ENCODE peak calls at places on chromosomes 16 and 17, in eight cellular contexts. J is NCI-H2029 treated with DMSO at 0.1 percent for 48 hours; Q is posterior vena cava; Y is naive thymus-derived CD8-positive, alpha-beta T cell; D is B cell; L is IMR-90; G is PC-9; O is CD8-positive, alpha-beta memory T cell. U is an unnamed sample.

GRCh38 chr16:17556276-17557052 is 85.7 kb upstream of the XYLT1 start:
- DNase-seq in D (no peak), Y (no peak), Q (no peak), J (peak), L (peak), G (peak), O (no peak), U (no peak)

GRCh38 chr17:40559016-40559853 is 6.0 kb downstream of the CCR7 start:
- DNase-seq in J (no peak), L (no peak), Q (peak), O (no peak), D (no peak), Y (no peak), G (no peak), U (no peak)

GRCh38 chr17:8041249-8041928 is 2.5 kb downstream of the ALOX15B start:
- DNase-seq in Y (peak), L (peak), Q (no peak), J (no peak), G (peak), D (no peak), O (no peak), U (no peak)

GRCh38 chr16:64478258-64478906 is 643.5 kb downstream of the CDH11 start:
- DNase-seq in Y (no peak), J (no peak), Q (no peak), L (peak), G (no peak), O (no peak), D (no peak), U (no peak)

GRCh38 chr17:51636291-51636690 is 375.9 kb downstream of the UTP18 start:
- DNase-seq in G (no peak), J (no peak), Y (no peak), O (no peak), Q (no peak), D (no peak), L (no peak), U (no peak)

GRCh38 chr17:7632492-7632894 is 2.6 kb downstream of the SHBG start:
- DNase-seq in J (no peak), Q (no peak), Y (peak), D (no peak), G (no peak), O (no peak), L (peak), U (no peak)

GRCh38 chr16:75929056-75929455 is 202.8 kb upstream of the CPHXL start:
- DNase-seq in L (peak), J (no peak), G (no peak), Q (no peak), O (no peak), Y (no peak), D (no peak), U (no peak)

GRCh38 chr16:14302399-14303181 is 231.5 kb downstream of the MRTFB start:
- DNase-seq in J (no peak), G (no peak), O (no peak), L (no peak), Y (peak), Q (no peak), D (no peak), U (no peak)

GRCh38 chr17:49490271-49490670 is 4.8 kb upstream of the NGFR start:
- DNase-seq in J (no peak), D (no peak), O (no peak), G (no peak), L (no peak), Y (no peak), Q (no peak), U (no peak)

GRCh38 chr16:82630219-82630618 is 3.5 kb downstream of the CDH13 start:
- DNase-seq in G (no peak), D (no peak), L (peak), J (no peak), Y (no peak), O (no peak), Q (no peak), U (no peak)

GRCh38 chr17:17723354-17724261 is 42.4 kb downstream of the RAI1 start:
- DNase-seq in G (no peak), D (no peak), O (no peak), L (peak), J (no peak), Q (no peak), Y (peak), U (no peak)

GRCh38 chr17:28230011-28230410 is 89.0 kb upstream of the TMEM97 start:
- DNase-seq in Q (peak), J (no peak), O (no peak), G (no peak), Y (no peak), D (no peak), L (no peak), U (no peak)

GRCh38 chr16:5001571-5001970 is 32.2 kb downstream of the NAGPA start:
- DNase-seq in J (no peak), O (no peak), Q (no peak), G (no peak), L (no peak), Y (no peak), D (no peak), U (no peak)

GRCh38 chr17:83171661-83172060 is 92.3 kb downstream of the METRNL start:
- DNase-seq in J (no peak), G (no peak), Y (no peak), O (no peak), L (no peak), Q (peak), D (no peak), U (no peak)

GRCh38 chr17:82356845-82357355 is 2.1 kb upstream of the TEX19 start:
- DNase-seq in O (no peak), G (no peak), Y (no peak), J (no peak), Q (no peak), D (no peak), L (no peak), U (no peak)

GRCh38 chr16:27383511-27384243 is 18.3 kb upstream of the IL21R start:
- DNase-seq in Q (no peak), Y (no peak), G (no peak), D (peak), L (no peak), O (no peak), J (no peak), U (no peak)

GRCh38 chr17:15303851-15304250 is 37.5 kb downstream of the TEKT3 start:
- DNase-seq in Y (no peak), Q (no peak), J (no peak), L (no peak), O (no peak), G (no peak), D (no peak), U (no peak)

GRCh38 chr17:7851438-7852261 is 3.2 kb upstream of the TMEM88 start:
- DNase-seq in Y (peak), G (no peak), O (peak), L (peak), J (peak), D (peak), Q (peak), U (no peak)

GRCh38 chr17:29510953-29511352 is 55.9 kb downstream of the ABHD15 start:
- DNase-seq in G (no peak), Q (no peak), J (no peak), L (no peak), Y (no peak), D (no peak), O (no peak), U (no peak)